ENCODE peak calls at places on chromosome 4, in five cellular contexts. C, L, Y, Q and Z are unnamed samples.

GRCh38 chr4:2364654-2365053 is 53.8 kb downstream of the ZFYVE28 start:
- DNase-seq in C (no peak), Y (no peak), Q (peak; percentile 57), L (no peak), Z (no peak)

GRCh38 chr4:38654273-38654672 is 9.7 kb upstream of the KLF3 start:
- DNase-seq in L (no peak), C (no peak), Y (no peak), Q (no peak), Z (no peak)

GRCh38 chr4:158172558-158173258 is at the start of gene GASK1B:
- DNase-seq in C (peak; percentile 30), L (peak; percentile 33), Q (peak; percentile 50), Y (no peak), Z (no peak)

GRCh38 chr4:162499478-162499877 is 335.7 kb upstream of the FSTL5 start:
- DNase-seq in C (no peak), Q (no peak), Y (no peak), L (no peak), Z (no peak)

GRCh38 chr4:102449751-102450352 is 51.3 kb upstream of the NFKB1 start:
- DNase-seq in C (peak; percentile 30), L (peak; percentile 53), Y (no peak), Q (peak; percentile 28), Z (no peak)

GRCh38 chr4:77862478-77863216 is at the start of gene MRPL1:
- DNase-seq in Y (peak; percentile 96), L (peak; percentile 70), Q (peak; percentile 92), C (peak; percentile 76), Z (peak; percentile 78)

GRCh38 chr4:37561196-37561802 is 124.9 kb downstream of the RELL1 start:
- DNase-seq in C (no peak), L (no peak), Y (no peak), Q (no peak), Z (no peak)

GRCh38 chr4:16129336-16129735 is 45.5 kb upstream of the PROM1 start:
- DNase-seq in L (no peak), C (no peak), Q (no peak), Y (no peak), Z (no peak)

GRCh38 chr4:19349416-19349815 is 902.3 kb upstream of the SLIT2 start:
- DNase-seq in Y (no peak), L (no peak), C (no peak), Q (no peak), Z (no peak)

GRCh38 chr4:94548571-94548970 is 96.8 kb downstream of the PDLIM5 start:
- DNase-seq in C (no peak), L (no peak), Y (no peak), Q (peak; percentile 48), Z (no peak)

GRCh38 chr4:101527186-101527585 is 179.9 kb upstream of the PPP3CA start:
- DNase-seq in Y (no peak), C (no peak), L (no peak), Q (no peak), Z (no peak)

GRCh38 chr4:107838138-107838618 is 13.4 kb downstream of the SGMS2 start:
- DNase-seq in L (no peak), Y (no peak), Q (no peak), C (no peak), Z (no peak)

GRCh38 chr4:3344104-3344503 is 51.3 kb downstream of the RGS12 start:
- DNase-seq in C (no peak), Y (peak; percentile 50), L (no peak), Q (no peak), Z (no peak)

GRCh38 chr4:144968606-144969005 is 129.4 kb downstream of the ANAPC10 start:
- DNase-seq in Y (no peak), L (no peak), Q (no peak), C (no peak), Z (no peak)

GRCh38 chr4:139633661-139634060 is 32.0 kb upstream of the MGST2 start:
- DNase-seq in C (no peak), Y (no peak), L (peak; percentile 34), Q (peak; percentile 57), Z (peak; percentile 22)

GRCh38 chr4:182307746-182308145 is 64.5 kb downstream of the TENM3 start:
- DNase-seq in L (no peak), Y (no peak), C (no peak), Q (no peak), Z (no peak)

GRCh38 chr4:101199507-101200285 is 147.6 kb downstream of the PPP3CA start:
- DNase-seq in Q (no peak), C (no peak), Y (no peak), L (no peak), Z (no peak)

GRCh38 chr4:17168571-17168970 is 270.1 kb upstream of the LDB2 start:
- DNase-seq in L (no peak), Y (no peak), Q (no peak), C (no peak), Z (no peak)

GRCh38 chr4:56909083-56909981 is 1.6 kb downstream of the REST start:
- DNase-seq in L (peak; percentile 51), Y (peak; percentile 63), C (peak; percentile 60), Q (peak; percentile 59), Z (peak; percentile 40)

GRCh38 chr4:188904617-188905016 is 765.4 kb downstream of the TRIML1 start:
- DNase-seq in C (no peak), Y (no peak), L (no peak), Q (no peak), Z (no peak)

GRCh38 chr4:104574371-104574770 is 79.7 kb upstream of the CXXC4 start:
- DNase-seq in C (no peak), Q (no peak), L (no peak), Y (no peak), Z (no peak)

GRCh38 chr4:6087669-6088068 is 69.4 kb upstream of the C4orf50 start:
- DNase-seq in Q (no peak), Y (no peak), C (peak; percentile 56), L (peak; percentile 72), Z (peak; percentile 66)

GRCh38 chr4:17055788-17056187 is 157.3 kb upstream of the LDB2 start:
- DNase-seq in Y (no peak), Q (no peak), L (no peak), C (no peak), Z (no peak)

GRCh38 chr4:112099701-112100289 is 45.5 kb upstream of the FAM241A start:
- DNase-seq in Q (no peak), L (no peak), Y (no peak), C (no peak), Z (no peak)

GRCh38 chr4:15774020-15774420 is 4.1 kb upstream of the CD38 start:
- DNase-seq in Y (no peak), C (no peak), Q (no peak), L (no peak), Z (no peak)

GRCh38 chr4:112898357-112899141 is 150.9 kb upstream of the ANK2 start:
- DNase-seq in L (no peak), Q (no peak), C (no peak), Y (no peak), Z (no peak)

GRCh38 chr4:175386776-175387507 is 425.1 kb downstream of the GPM6A start:
- DNase-seq in Y (no peak), C (no peak), L (no peak), Q (no peak), Z (no peak)

GRCh38 chr4:128682942-128683666 is 126.4 kb upstream of the JADE1 start:
- DNase-seq in C (no peak), Q (no peak), L (no peak), Y (no peak), Z (no peak)

GRCh38 chr4:113394730-113395530 is 345.5 kb downstream of the ANK2 start:
- DNase-seq in L (peak; percentile 69), Y (no peak), Q (no peak), C (peak; percentile 47), Z (no peak)

GRCh38 chr4:149512489-149512888 is 303.2 kb downstream of the IQCM start:
- DNase-seq in Q (no peak), Y (no peak), L (no peak), C (no peak), Z (no peak)

DNA sequence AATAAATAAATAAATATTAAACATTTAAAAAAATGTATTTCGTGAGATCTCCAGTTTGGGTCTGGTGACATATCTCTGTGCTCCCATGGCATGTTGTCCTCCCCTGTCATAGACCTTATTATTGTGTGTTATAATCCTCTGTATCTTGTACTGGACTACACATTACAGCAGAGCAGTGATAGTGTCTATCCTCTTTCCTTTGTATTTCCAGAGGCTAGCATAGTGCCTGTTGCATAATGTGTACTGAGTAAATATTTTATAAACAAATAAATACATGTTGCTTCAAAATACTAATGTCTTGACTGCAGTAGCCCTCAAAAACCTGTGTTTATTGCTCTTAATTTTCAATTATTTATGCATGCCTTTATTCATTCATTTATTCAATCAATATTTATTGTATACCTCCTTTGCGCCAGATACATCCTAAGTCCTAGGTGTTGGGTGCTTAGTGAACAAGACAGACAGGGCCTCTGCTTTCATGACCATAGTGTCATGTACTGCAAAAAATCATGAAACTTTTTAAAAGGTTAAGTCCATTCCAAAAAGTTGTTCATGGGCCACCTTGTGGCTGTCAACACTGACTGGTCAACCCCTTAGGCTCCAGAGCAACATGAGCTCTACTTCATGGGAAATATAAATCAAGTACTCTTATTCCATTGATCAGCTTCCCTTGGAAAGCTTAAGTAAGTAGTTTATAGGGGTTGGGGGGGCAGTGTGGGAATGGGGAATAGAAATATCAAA is 303.9 kb downstream of the IQCM start:
- DNase-seq in C (no peak), Y (no peak), Q (no peak), L (no peak), Z (no peak)
- TF ChIP-seq CTCF in C (no peak), Y (no peak), Q (no peak), L (no peak), Z (no peak)

GRCh38 chr4:52670739-52671138 is 11.6 kb upstream of the USP46 start:
- DNase-seq in L (no peak), C (no peak), Q (no peak), Y (no peak), Z (no peak)
- TF ChIP-seq CTCF in L (no peak), C (no peak), Q (no peak), Y (no peak), Z (no peak)

DNA sequence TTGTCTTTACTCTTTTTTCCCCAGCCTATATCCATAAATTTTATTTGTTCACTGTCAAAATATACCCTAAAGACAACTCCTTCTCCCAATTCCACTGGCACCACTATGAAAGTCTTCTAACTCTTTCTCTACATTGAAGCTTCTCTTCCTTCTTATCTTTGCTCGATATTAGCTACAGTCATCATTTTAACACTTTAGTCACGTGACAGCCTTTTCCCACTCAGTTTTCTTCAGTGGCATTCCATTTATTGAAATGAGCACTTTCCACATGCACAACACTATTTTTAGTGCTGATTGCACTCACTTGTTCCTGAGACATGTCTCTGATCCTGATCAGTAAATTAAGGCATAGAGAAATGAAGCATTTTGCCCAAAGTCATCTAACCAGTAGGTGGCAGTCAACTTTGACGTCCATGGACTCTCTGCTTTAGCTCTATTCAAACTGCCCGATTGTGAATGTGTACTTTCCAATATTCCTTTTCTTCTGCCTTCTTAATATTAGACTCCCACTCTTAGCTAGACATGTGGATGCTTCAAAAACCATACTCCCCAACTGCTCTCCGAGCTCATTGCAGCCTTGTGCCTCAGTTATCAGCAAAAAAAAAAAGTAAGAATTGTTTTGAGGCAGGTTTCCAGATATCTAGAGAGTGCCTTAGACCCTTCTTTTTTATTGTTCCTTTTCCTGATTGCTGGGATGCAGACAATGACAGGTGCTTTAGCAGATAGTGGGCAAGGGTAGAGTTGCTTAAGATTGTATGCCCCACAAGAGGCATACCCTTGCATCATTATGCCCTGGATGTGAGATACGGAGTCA is 394.4 kb upstream of the ADGRL3 start:
- DNase-seq in Y (no peak), L (peak; percentile 36), Q (no peak), C (peak; percentile 11), Z (no peak)
- TF ChIP-seq CTCF in Y (peak; percentile 48), L (peak; percentile 61), Q (peak; percentile 41), C (peak; percentile 62), Z (peak; percentile 69)

GRCh38 chr4:148998719-148999118 is 556.5 kb upstream of the NR3C2 start:
- DNase-seq in C (no peak), Y (no peak), Q (no peak), L (peak; percentile 29), Z (peak; percentile 19)
- TF ChIP-seq CTCF in C (peak; percentile 30), Y (peak; percentile 15), Q (no peak), L (peak; percentile 39), Z (peak; percentile 47)